ENCODE peak calls at places on chromosomes 5 and 9, in ten cellular contexts. Q is body of pancreas; D is mammary epithelial cell; H is mesendoderm; I is WERI-Rb-1; J is left ventricle myocardium inferior; B is astrocyte of the spinal cord; V is Karpas-422; P is heart right ventricle; Y is effector memory CD4-positive, alpha-beta T cell. O is an unnamed sample.

GRCh38 chr5:116759860-116760644 is 185.4 kb upstream of the SEMA6A start:
- DNase-seq in Q (no peak), D (no peak), H (peak; percentile 69), I (no peak), J (no peak), B (peak; percentile 85), V (no peak), P (no peak), Y (no peak), O (no peak)

GRCh38 chr9:80157561-80157983 is 585.8 kb downstream of the TLE4 start:
- DNase-seq in Q (no peak), D (no peak), H (no peak), I (no peak), J (no peak), B (peak; percentile 67), V (no peak), P (no peak), Y (no peak), O (no peak)

GRCh38 chr9:19387317-19387716 is 7.3 kb upstream of the RPS6 start:
- DNase-seq in Q (no peak), D (no peak), H (no peak), I (no peak), J (no peak), B (no peak), V (no peak), P (no peak), Y (no peak), O (no peak)

GRCh38 chr9:13088734-13089427 is 190.6 kb downstream of the MPDZ start:
- DNase-seq in Q (no peak), D (peak; percentile 35), H (peak; percentile 82), I (peak; percentile 44), J (no peak), B (peak; percentile 66), V (peak; percentile 73), P (no peak), Y (no peak), O (peak; percentile 22)

GRCh38 chr5:40879163-40879942 is 29.9 kb upstream of the C7 start:
- DNase-seq in Q (no peak), D (peak; percentile 13), H (peak; percentile 9), I (no peak), J (no peak), B (peak; percentile 46), V (peak; percentile 66), P (no peak), Y (no peak), O (no peak)

GRCh38 chr5:139410121-139410885 is 6.4 kb upstream of the SPATA24 start:
- DNase-seq in Q (no peak), D (no peak), H (no peak), I (no peak), J (no peak), B (no peak), V (no peak), P (no peak), Y (no peak), O (no peak)

GRCh38 chr9:105341784-105342183 is 97.3 kb downstream of the SLC44A1 start:
- DNase-seq in Q (no peak), D (no peak), H (no peak), I (no peak), J (no peak), B (peak; percentile 60), V (no peak), P (no peak), Y (no peak), O (no peak)

GRCh38 chr9:23321049-23321448 is 505.0 kb downstream of the ELAVL2 start:
- DNase-seq in Q (no peak), D (no peak), H (no peak), I (no peak), J (no peak), B (no peak), V (no peak), P (no peak), Y (no peak), O (no peak)

GRCh38 chr9:92592946-92593860 is 57.4 kb upstream of the ECM2 start:
- DNase-seq in Q (no peak), D (no peak), H (no peak), I (no peak), J (no peak), B (no peak), V (no peak), P (no peak), Y (no peak), O (no peak)

GRCh38 chr9:98523231-98523901 is 185.4 kb downstream of the GABBR2 start:
- DNase-seq in Q (no peak), D (peak; percentile 16), H (peak; percentile 82), I (peak; percentile 68), J (no peak), B (peak; percentile 10), V (no peak), P (no peak), Y (no peak), O (no peak)

GRCh38 chr9:77457916-77458592 is 190.1 kb downstream of the GNA14 start:
- DNase-seq in Q (peak; percentile 59), D (peak; percentile 42), H (peak; percentile 86), I (peak; percentile 69), J (peak; percentile 26), B (peak; percentile 72), V (peak; percentile 90), P (no peak), Y (no peak), O (no peak)

GRCh38 chr5:142012792-142013388 is at the start of gene GNPDA1:
- DNase-seq in Q (peak; percentile 86), D (peak; percentile 71), H (peak; percentile 74), I (peak; percentile 84), J (peak; percentile 85), B (peak; percentile 75), V (peak; percentile 85), P (peak; percentile 83), Y (peak; percentile 53), O (peak; percentile 89)

GRCh38 chr5:122252319-122252718 is 59.7 kb upstream of the SNCAIP start:
- DNase-seq in Q (no peak), D (no peak), H (no peak), I (no peak), J (no peak), B (no peak), V (no peak), P (no peak), Y (no peak), O (peak; percentile 68)

GRCh38 chr5:123807177-123807900 is 295.4 kb downstream of the CSNK1G3 start:
- DNase-seq in Q (no peak), D (no peak), H (peak; percentile 66), I (no peak), J (no peak), B (no peak), V (no peak), P (no peak), Y (no peak), O (no peak)

GRCh38 chr5:14173419-14174234 is 30.5 kb downstream of the TRIO start:
- DNase-seq in Q (no peak), D (no peak), H (no peak), I (peak; percentile 83), J (no peak), B (peak; percentile 56), V (no peak), P (no peak), Y (no peak), O (no peak)
- H3K4me3 ChIP-seq in Q (no peak overlapping the region), D (no peak overlapping the region), H (no peak overlapping the region), I (peak overlapping the region; percentile 39), J (peak overlapping the region; percentile 5), B (no peak overlapping the region), V (no peak overlapping the region), P (no peak overlapping the region), Y (no peak overlapping the region), O (no peak overlapping the region)

DNA sequence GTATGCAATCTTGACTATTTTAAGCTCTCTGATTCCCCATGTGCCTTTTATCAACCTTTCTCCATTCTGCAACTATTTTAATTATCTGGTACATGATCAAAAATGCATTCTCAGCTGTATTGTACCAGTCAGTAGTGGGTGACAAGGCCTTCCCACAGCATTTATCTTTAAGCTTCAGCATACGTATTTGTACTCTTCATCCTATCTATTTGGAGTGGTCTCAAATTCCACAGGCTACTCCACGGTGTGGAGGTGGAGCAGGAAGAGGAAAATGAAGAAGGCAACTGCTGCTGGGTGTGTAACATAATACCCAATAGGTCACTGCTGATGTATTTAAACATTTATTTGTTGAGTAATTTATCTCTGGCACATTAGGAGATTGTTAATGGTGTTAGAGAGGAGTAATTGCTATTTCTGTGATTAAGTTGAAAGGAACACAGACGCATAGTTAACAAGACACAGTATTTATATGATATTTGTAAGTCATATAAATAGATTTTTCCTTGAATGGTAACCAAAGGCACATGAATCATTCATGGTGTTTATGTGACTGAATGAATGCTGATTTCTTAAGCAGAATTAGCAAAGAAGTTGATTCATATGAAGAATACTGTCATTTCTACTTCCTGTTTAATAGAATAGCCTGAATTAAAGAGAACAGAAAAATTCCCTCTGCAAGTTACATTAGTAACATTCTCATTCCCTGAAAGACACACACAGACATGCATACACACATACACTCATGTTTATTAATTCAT is 153.8 kb upstream of the NR3C1 start:
- DNase-seq in Q (no peak), D (peak; percentile 29), H (no peak), I (no peak), J (no peak), B (no peak), V (no peak), P (no peak), Y (no peak), O (no peak)
- H3K4me3 ChIP-seq in Q (no peak overlapping the region), D (no peak overlapping the region), H (no peak overlapping the region), I (no peak overlapping the region), J (no peak overlapping the region), B (no peak overlapping the region), V (no peak overlapping the region), P (no peak overlapping the region), Y (no peak overlapping the region), O (no peak overlapping the region)

GRCh38 chr5:37839441-37840035 is 303 bp downstream of the GDNF start:
- DNase-seq in Q (no peak), D (peak; percentile 55), H (peak; percentile 68), I (peak; percentile 63), J (peak; percentile 49), B (no peak), V (no peak), P (peak; percentile 46), Y (no peak), O (no peak)
- H3K4me3 ChIP-seq in Q (no peak overlapping the region), D (peak overlapping the region; percentile 57), H (peak overlapping the region; percentile 8), I (peak overlapping the region; percentile 51), J (peak overlapping the region; percentile 68), B (peak overlapping the region; percentile 58), V (no peak overlapping the region), P (peak overlapping the region; percentile 38), Y (no peak overlapping the region), O (peak overlapping the region; percentile 3)

DNA sequence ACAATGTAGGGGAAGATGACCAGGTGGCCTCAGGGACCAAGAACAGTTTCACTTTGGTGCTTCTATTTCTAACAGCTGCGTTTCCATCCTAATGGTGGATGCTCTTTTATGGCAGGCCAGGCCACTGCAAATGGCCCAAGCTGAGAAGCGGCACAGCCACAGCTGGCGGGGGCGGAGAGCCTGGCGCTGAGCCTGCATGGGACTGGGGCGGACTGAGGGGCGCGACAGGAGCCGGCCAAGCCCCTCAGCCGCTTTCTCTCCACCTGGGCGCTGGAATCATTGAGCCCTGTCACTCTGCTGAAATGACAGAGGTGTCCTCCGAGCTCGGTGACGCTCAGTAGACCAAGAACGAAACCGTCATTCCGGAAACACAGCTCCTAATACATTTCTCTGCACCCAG is 317.3 kb upstream of the PDE4D start:
- DNase-seq in Q (no peak), D (no peak), H (no peak), I (no peak), J (no peak), B (no peak), V (no peak), P (no peak), Y (no peak), O (no peak)
- H3K4me3 ChIP-seq in Q (no peak overlapping the region), D (no peak overlapping the region), H (no peak overlapping the region), I (no peak overlapping the region), J (no peak overlapping the region), B (no peak overlapping the region), V (no peak overlapping the region), P (no peak overlapping the region), Y (no peak overlapping the region), O (no peak overlapping the region)

O was measured in mucosa of descending colon.